ENCODE peak calls at places on chromosomes 1 and 21, in eight cellular contexts. L is GM23248; C is A549; H is activated CD4-positive, alpha-beta memory T cell treated with anti-CD3 and anti-CD28 coated beads for 36 hours; Q is stimulated activated CD4-positive, alpha-beta T cell treated with anti-CD3 and anti-CD28 coated beads, Interleukin-15, amount 100 ng/mL, for 1 hour; E is T-helper 9 cell; Z is NCI-H446; Y is stimulated activated CD8-positive, alpha-beta memory T cell treated with anti-CD3 and anti-CD28 coated beads, Interleukin-4, amount 100 ng/mL, for 4 hours. G is an unnamed sample.
A peak's percentile ranks its signal among the peaks of the same experiment; 100 is the strongest.

GRCh38 chr1:202007703-202008489 is 2.5 kb upstream of the ELF3 start:
- DNase-seq in C (no peak), L (no peak), Y (no peak), Z (no peak), H (no peak), E (no peak), Q (no peak), G (peak; percentile 84)

GRCh38 chr1:168621356-168621755 is 45.0 kb downstream of the XCL1 start:
- DNase-seq in E (no peak), L (peak; percentile 42), Y (no peak), H (no peak), C (no peak), Q (no peak), Z (no peak), G (peak; percentile 21)

GRCh38 chr21:15121655-15122120 is 56.9 kb upstream of the NRIP1 start:
- DNase-seq in L (peak; percentile 9), E (no peak), Q (no peak), C (peak; percentile 28), Y (no peak), Z (no peak), H (no peak), G (no peak)

GRCh38 chr1:179104851-179105250 is 23.0 kb downstream of the TOR3A start:
- DNase-seq in L (no peak), C (no peak), Y (no peak), H (no peak), Q (no peak), Z (no peak), E (no peak), G (no peak)

GRCh38 chr1:3117879-3118278 is 48.9 kb downstream of the PRDM16 start:
- DNase-seq in E (no peak), H (no peak), Z (no peak), Y (no peak), Q (no peak), L (no peak), C (no peak), G (no peak)

GRCh38 chr21:26966360-26966977 is 419 bp downstream of the ADAMTS5 start:
- DNase-seq in L (peak; percentile 73), Q (no peak), H (no peak), Z (no peak), Y (no peak), E (no peak), C (no peak), G (peak; percentile 92)

GRCh38 chr1:104852151-104852550 is 1102.5 kb downstream of the AMY1C start:
- DNase-seq in Q (no peak), C (no peak), E (no peak), Z (no peak), H (no peak), L (no peak), Y (no peak), G (no peak)

GRCh38 chr1:29829448-29830344 is 593.4 kb downstream of the PTPRU start:
- DNase-seq in Y (no peak), Q (no peak), E (no peak), L (no peak), C (no peak), Z (no peak), H (no peak), G (no peak)

GRCh38 chr1:171877711-171878110 is 36.4 kb downstream of the DNM3 start:
- DNase-seq in L (peak; percentile 66), Y (no peak), Q (no peak), E (no peak), H (no peak), C (no peak), Z (no peak), G (peak; percentile 1)

GRCh38 chr1:245113649-245114048 is 41.1 kb upstream of the KIF26B start:
- DNase-seq in E (no peak), H (no peak), L (no peak), Q (no peak), Z (no peak), Y (no peak), C (no peak), G (no peak)

GRCh38 chr1:59619576-59619975 is 195.2 kb upstream of the HOOK1 start:
- DNase-seq in E (no peak), L (no peak), C (no peak), Q (no peak), Y (no peak), H (no peak), Z (no peak), G (no peak)

GRCh38 chr1:165863346-165863745 is 35.9 kb downstream of the UCK2 start:
- DNase-seq in H (no peak), Q (no peak), L (no peak), Y (no peak), E (no peak), Z (no peak), C (no peak), G (no peak)

GRCh38 chr1:25997759-25998074 is at the start of gene PAFAH2:
- DNase-seq in H (no peak), Q (no peak), E (no peak), Y (no peak), Z (no peak), C (no peak), L (no peak), G (no peak)

GRCh38 chr1:40059292-40059959 is 18.9 kb downstream of the CAP1 start:
- DNase-seq in Z (no peak), Y (no peak), Q (no peak), H (no peak), C (peak; percentile 11), E (peak; percentile 6), L (peak; percentile 74), G (no peak)

GRCh38 chr1:155125946-155126493 is 1.7 kb upstream of the EFNA1 start:
- DNase-seq in E (no peak), L (peak; percentile 46), C (no peak), H (no peak), Q (no peak), Z (no peak), Y (no peak), G (no peak)

GRCh38 chr1:76269175-76269574 is 194.6 kb downstream of the ST6GALNAC3 start:
- DNase-seq in E (no peak), Z (no peak), Y (no peak), C (no peak), L (peak; percentile 79), H (no peak), Q (no peak), G (peak; percentile 54)

GRCh38 chr1:7578206-7578605 is 192.9 kb upstream of the VAMP3 start:
- DNase-seq in L (no peak), Z (no peak), E (no peak), Y (no peak), H (no peak), C (no peak), Q (no peak), G (no peak)